ENCODE peak calls at places on chromosomes 4 and X, in five cellular contexts. I, T, C, A and Z are unnamed samples.

GRCh38 chrX:17167915-17168314 is 207.1 kb upstream of the NHS start:
- DNase-seq in I (no peak), T (no peak), C (no peak), A (no peak), Z (no peak)

GRCh38 chr4:182924497-182924896 is 7.3 kb upstream of the DCTD start:
- DNase-seq in I (no peak), T (no peak), C (no peak), A (no peak), Z (no peak)

GRCh38 chrX:38939067-38939466 is 137.8 kb downstream of the MID1IP1 start:
- DNase-seq in I (peak), T (peak), C (peak), A (no peak), Z (no peak)

GRCh38 chrX:40176256-40176978 is 78.7 kb upstream of the BCOR start:
- DNase-seq in I (no peak), T (no peak), C (peak), A (peak), Z (peak)

GRCh38 chrX:84865113-84865512 is 138.6 kb upstream of the APOOL start:
- DNase-seq in I (no peak), T (no peak), C (no peak), A (no peak), Z (peak)

GRCh38 chr4:27692098-27692679 is 831.5 kb downstream of the STIM2 start:
- DNase-seq in I (no peak), T (peak), C (peak), A (no peak), Z (peak)

GRCh38 chr4:18722748-18723191 is 701.2 kb upstream of the LCORL start:
- DNase-seq in I (no peak), T (no peak), C (no peak), A (no peak), Z (no peak)

GRCh38 chr4:123856689-123857545 is 460.3 kb downstream of the SPRY1 start:
- DNase-seq in I (peak), T (peak), C (peak), A (no peak), Z (no peak)

GRCh38 chr4:56360071-56360470 is 27.2 kb downstream of the AASDH start:
- DNase-seq in I (no peak), T (no peak), C (peak), A (no peak), Z (no peak)

GRCh38 chr4:93828830-93829530 is 427 bp downstream of the ATOH1 start:
- DNase-seq in I (no peak), T (no peak), C (no peak), A (no peak), Z (peak)

GRCh38 chrX:40976971-40977370 is 108.3 kb upstream of the USP9X start:
- DNase-seq in I (no peak), T (no peak), C (no peak), A (no peak), Z (no peak)

GRCh38 chr4:38237139-38237538 is 276.9 kb downstream of the PTTG2 start:
- DNase-seq in I (peak), T (peak), C (peak), A (no peak), Z (peak)

GRCh38 chr4:188661502-188661901 is 522.3 kb downstream of the TRIML1 start:
- DNase-seq in I (no peak), T (no peak), C (no peak), A (no peak), Z (no peak)

GRCh38 chr4:95153182-95153581 is 395.4 kb downstream of the BMPR1B start:
- DNase-seq in I (no peak), T (no peak), C (peak), A (no peak), Z (no peak)

GRCh38 chrX:50747471-50747900 is 66.5 kb downstream of the SHROOM4 start:
- DNase-seq in I (no peak), T (peak), C (peak), A (no peak), Z (peak)
- TF ChIP-seq CTCF in I (peak), T (peak), C (peak), A (peak), Z (peak)

DNA sequence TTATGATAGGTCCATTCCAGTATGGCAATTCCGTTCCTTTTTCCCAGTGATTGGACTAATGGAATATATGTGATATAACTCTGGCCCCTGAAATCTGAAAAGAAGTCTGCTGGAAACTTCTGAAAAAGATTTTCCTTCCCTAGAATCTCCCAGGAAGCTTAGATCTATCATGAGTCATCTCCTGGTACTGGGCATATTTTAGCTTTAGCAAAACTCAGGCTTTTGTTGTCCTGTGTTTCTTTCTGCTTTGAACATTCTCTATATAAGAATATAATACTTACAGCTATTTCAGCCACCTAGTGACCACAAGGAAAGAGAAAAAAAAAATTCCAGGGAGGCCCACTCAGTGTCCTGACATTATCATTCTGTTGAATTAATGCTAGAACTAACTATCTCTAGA is 597.2 kb upstream of the GRIA3 start:
- DNase-seq in I (no peak), T (peak), C (no peak), A (no peak), Z (no peak)
- TF ChIP-seq CTCF in I (no peak), T (no peak), C (no peak), A (no peak), Z (no peak)

DNA sequence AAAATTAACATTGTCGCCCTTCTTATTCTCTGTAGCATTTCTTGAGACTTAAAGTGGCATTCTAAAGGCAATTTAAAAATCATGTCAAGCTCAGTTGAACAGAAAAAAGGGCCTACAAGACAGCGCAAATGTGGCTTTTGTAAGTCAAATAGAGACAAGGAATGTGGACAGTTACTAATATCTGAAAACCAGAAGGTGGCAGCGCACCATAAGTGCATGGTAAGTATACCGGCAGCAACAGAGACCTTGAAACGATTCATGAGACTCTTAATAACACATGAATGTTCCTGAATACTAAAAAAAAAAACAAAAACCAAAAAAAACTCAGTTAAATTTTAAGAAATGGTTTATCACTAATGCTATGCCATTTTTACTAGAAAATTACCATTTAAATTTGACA is 82.4 kb upstream of the HPRT1 start:
- DNase-seq in I (peak), T (peak), C (peak), A (no peak), Z (peak)
- TF ChIP-seq CTCF in I (peak), T (peak), C (peak), A (no peak), Z (no peak)

GRCh38 chrX:70332600-70332999 is 42.7 kb downstream of the KIF4A start:
- DNase-seq in I (no peak), T (no peak), C (no peak), A (no peak), Z (no peak)
- TF ChIP-seq CTCF in I (no peak), T (peak), C (peak), A (no peak), Z (no peak)